ENCODE peak calls at places on chromosomes 13 and 19, in eight cellular contexts. H is tibial nerve, B is K562, M is A549, Z is upper lobe of left lung, J is transverse colon, X is GM12878, C is stomach. R is an unnamed sample.

GRCh38 chr13:90502143-90502542 is 845.3 kb upstream of the MIR17HG start:
- DNase-seq in C (no peak), B (no peak), J (no peak), H (no peak), X (no peak), M (no peak), Z (no peak), R (no peak)

GRCh38 chr19:18322318-18322758 is 538 bp downstream of the LSM4 start:
- DNase-seq in X (no peak), M (peak; percentile 74), Z (peak; percentile 54), H (no peak), B (peak; percentile 62), C (peak; percentile 55), J (peak; percentile 84), R (no peak)

GRCh38 chr13:90205911-90206310 is 1141.6 kb upstream of the MIR17HG start:
- DNase-seq in B (no peak), C (no peak), Z (no peak), H (no peak), M (no peak), X (no peak), J (no peak), R (no peak)

GRCh38 chr13:103815619-103816018 is 749.4 kb upstream of the SLC10A2 start:
- DNase-seq in M (no peak), C (no peak), X (no peak), B (no peak), H (no peak), J (no peak), Z (no peak), R (no peak)

GRCh38 chr13:51249767-51250741 is 27.9 kb downstream of the FAM124A start:
- DNase-seq in Z (no peak), H (no peak), M (no peak), B (peak; percentile 24), X (no peak), C (no peak), J (no peak), R (no peak)

GRCh38 chr13:35618565-35619083 is 142.1 kb upstream of the MAB21L1 start:
- DNase-seq in J (no peak), M (no peak), H (no peak), Z (no peak), C (no peak), X (no peak), B (no peak), R (no peak)

GRCh38 chr13:33610471-33611015 is 207.4 kb upstream of the RFC3 start:
- DNase-seq in Z (no peak), C (no peak), B (no peak), X (no peak), J (peak; percentile 13), H (no peak), M (peak; percentile 1), R (no peak)

GRCh38 chr19:29665215-29665825 is at the start of gene PLEKHF1:
- DNase-seq in J (peak; percentile 94), X (no peak), H (peak; percentile 86), C (peak; percentile 94), Z (peak; percentile 92), M (peak; percentile 85), B (peak; percentile 97), R (peak; percentile 95)

GRCh38 chr19:45150731-45151725 is 9.8 kb downstream of the NKPD1 start:
- DNase-seq in B (no peak), Z (no peak), H (no peak), J (no peak), C (no peak), X (no peak), M (no peak), R (no peak)

GRCh38 chr19:33461256-33462111 is 60.1 kb downstream of the PEPD start:
- DNase-seq in C (no peak), M (no peak), Z (peak; percentile 14), X (no peak), J (no peak), B (no peak), H (no peak), R (no peak)

GRCh38 chr13:45073809-45074208 is 46.5 kb upstream of the GTF2F2 start:
- DNase-seq in B (no peak), J (no peak), M (peak; percentile 12), Z (no peak), C (no peak), X (no peak), H (no peak), R (no peak)

GRCh38 chr13:44398606-44399005 is 25.0 kb downstream of the SERP2 start:
- DNase-seq in X (no peak), H (no peak), C (no peak), J (no peak), Z (no peak), B (no peak), M (no peak), R (peak; percentile 39)

GRCh38 chr19:17107546-17108452 is 32.2 kb downstream of the MYO9B start:
- DNase-seq in M (peak; percentile 86), H (peak; percentile 48), C (peak; percentile 73), J (peak; percentile 77), X (no peak), B (no peak), Z (peak; percentile 83), R (peak; percentile 97)

GRCh38 chr13:95217920-95218830 is 83.1 kb downstream of the ABCC4 start:
- DNase-seq in J (no peak), Z (no peak), M (peak; percentile 15), H (no peak), C (no peak), X (no peak), B (no peak), R (no peak)

GRCh38 chr19:18637644-18638630 is 1.1 kb downstream of the KLHL26 start:
- DNase-seq in Z (peak; percentile 69), C (peak; percentile 73), X (no peak), H (no peak), B (no peak), J (peak; percentile 61), M (peak; percentile 38), R (no peak)

DNA sequence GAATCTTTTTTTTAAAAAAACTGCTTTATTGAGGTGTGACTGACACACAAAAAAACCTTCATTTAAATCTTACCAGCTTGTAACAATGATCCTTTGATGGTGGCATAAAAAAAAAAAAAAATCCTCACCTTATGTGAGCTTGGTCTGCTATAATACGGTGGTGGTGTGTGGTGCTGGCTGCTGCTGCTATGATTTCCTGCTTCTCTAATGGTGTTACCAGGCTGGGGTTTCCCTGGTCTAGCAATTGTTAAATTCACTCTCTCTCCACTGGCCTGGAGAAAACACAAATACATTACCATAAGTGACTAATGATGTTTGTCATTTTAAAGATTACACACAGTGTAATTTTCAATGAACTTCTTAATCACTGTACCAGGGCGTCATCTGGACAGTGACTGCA is 60.6 kb downstream of the LNX2 start:
- DNase-seq in H (no peak), J (no peak), M (no peak), Z (no peak), X (peak; percentile 1), C (no peak), B (no peak), R (no peak)
- TF ChIP-seq EP300 in H (no peak), J (no peak), M (no peak), Z (no peak), X (no peak), C (no peak), B (no peak), R (no peak)

DNA sequence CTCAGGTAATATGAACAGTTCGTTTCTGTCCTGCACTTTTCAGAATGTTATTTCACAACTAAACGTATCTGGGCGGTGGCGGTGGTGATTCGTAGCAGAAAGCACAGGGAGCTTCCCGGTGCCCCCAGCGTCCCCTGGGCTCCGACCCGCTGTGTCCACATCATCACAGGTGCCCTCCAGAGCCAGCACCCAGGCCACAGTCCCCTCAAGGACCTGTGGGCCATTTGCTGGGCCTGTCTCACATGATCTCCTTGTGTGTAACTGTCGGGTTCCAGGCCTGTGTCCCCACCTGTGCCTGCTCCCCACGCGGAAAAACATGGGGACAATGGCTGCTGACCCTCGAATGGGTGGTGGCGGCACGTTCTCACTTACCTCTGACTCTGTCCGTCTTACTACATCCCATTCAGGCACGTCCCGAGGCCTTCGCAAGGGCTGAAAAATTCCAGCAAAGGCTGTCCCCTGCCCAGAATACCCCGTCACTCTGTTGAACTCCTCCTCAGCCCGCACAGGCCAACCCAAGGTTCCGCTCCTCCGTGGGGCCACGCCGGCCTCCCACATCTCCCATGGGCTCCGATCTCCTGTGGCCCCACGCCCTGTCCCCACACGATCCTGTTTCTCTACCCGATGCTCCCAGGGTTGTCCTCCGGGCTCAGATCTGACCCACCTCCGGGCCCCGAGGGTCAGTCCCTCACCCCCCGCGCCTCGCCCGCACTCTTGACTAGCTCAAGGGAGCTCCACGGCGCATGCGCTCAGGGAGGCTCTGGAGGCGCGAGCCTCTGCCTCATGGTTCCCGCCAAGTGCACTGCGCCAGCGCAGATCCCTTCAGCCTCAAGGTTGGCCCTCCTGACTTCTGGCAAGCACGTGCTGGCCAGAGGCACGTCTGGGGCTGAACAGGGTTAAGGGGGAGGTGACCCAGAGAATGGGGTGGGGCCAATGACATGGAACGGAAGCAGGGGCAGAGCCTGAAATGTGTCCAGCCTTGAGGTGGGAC is 21.2 kb downstream of the DEDD2 start:
- DNase-seq in X (no peak), J (no peak), M (no peak), C (no peak), H (no peak), Z (no peak), B (peak; percentile 36), R (no peak)
- H3K4me1 ChIP-seq in X (peaks cover 40% of the 10 kb centered on the region), J (peaks cover 29% of the 10 kb centered on the region), M (peaks cover 13% of the 10 kb centered on the region), C (peaks cover 31% of the 10 kb centered on the region), H (no peaks in the 10 kb centered on the region), Z (peaks cover 23% of the 10 kb centered on the region), B (peaks cover 36% of the 10 kb centered on the region), R (no peaks in the 10 kb centered on the region)

GRCh38 chr13:73464758-73465628 is 406.2 kb downstream of the KLF5 start:
- DNase-seq in H (no peak), Z (no peak), J (peak; percentile 59), C (no peak), M (no peak), X (no peak), B (peak; percentile 21), R (no peak)
- TF ChIP-seq EP300 in H (no peak), Z (no peak), J (peak; percentile 2), C (no peak), M (no peak), X (no peak), B (peak; percentile 69), R (no peak)

GRCh38 chr19:4115050-4115817 is 8.7 kb downstream of the MAP2K2 start:
- DNase-seq in B (no peak), C (peak; percentile 43), H (no peak), Z (peak; percentile 55), X (peak; percentile 67), J (peak; percentile 65), M (no peak), R (no peak)

GRCh38 chr19:4113398-4114088 is 10.4 kb downstream of the MAP2K2 start:
- DNase-seq in C (no peak), M (no peak), X (no peak), H (no peak), B (no peak), J (no peak), Z (no peak), R (no peak)

GRCh38 chr19:4114181-4114580 is 9.7 kb downstream of the MAP2K2 start:
- DNase-seq in Z (no peak), X (no peak), C (no peak), M (no peak), J (no peak), H (no peak), B (no peak), R (no peak)

GRCh38 chr19:4109626-4109945 is 14.3 kb downstream of the MAP2K2 start:
- DNase-seq in B (no peak), Z (no peak), J (no peak), H (no peak), C (no peak), M (no peak), X (no peak), R (no peak)

DNA sequence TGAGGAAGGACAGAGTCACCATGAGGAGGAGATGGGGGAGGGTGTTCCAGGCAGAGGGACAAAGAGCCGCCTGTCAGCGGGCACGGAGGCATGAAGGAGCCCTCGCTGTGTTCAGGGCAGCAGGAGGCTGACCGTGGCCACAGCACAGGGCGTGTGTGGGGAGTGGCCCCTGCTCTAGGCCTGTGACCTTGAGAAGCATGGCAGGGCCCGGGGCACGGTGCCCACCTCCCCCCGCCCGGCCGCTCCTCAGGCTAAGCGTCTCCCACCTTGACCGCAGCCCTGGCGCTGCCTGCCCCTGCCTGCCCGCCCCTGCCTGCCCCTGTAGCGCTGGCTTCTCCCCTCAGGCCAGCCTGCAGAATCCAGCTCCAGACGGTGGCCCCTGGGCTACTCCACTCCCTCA is 11.6 kb downstream of the MAP2K2 start:
- DNase-seq in H (no peak), X (no peak), B (no peak), M (no peak), C (no peak), Z (no peak), J (no peak), R (no peak)
- H3K4me1 ChIP-seq in H (no peaks in the 10 kb centered on the region), X (peaks cover 53% of the 10 kb centered on the region), B (no peaks in the 10 kb centered on the region), M (no peaks in the 10 kb centered on the region), C (peaks cover 4% of the 10 kb centered on the region), Z (peaks cover 9% of the 10 kb centered on the region), J (no peaks in the 10 kb centered on the region), R (peaks cover 10% of the 10 kb centered on the region)

R was measured in sigmoid colon.